ENCODE peak calls at places on chromosomes 6 and 20, in nine cellular contexts. G is T-helper 2 cell; Y is adrenal gland; T is amygdala; C is T follicular helper cell; K is HFF-Myc; J is activated CD8-positive, alpha-beta T cell treated with anti-CD3 and anti-CD28 coated beads for 36 hours; E is mucosa of gallbladder; U is HCEC 1CT. O is an unnamed sample.

GRCh38 chr20:33262658-33263065 is 20.4 kb upstream of the BPIFB1 start:
- DNase-seq in T (peak), E (peak), K (peak), J (peak), Y (peak), U (peak), G (no peak), C (no peak), O (peak)

GRCh38 chr20:58251979-58252591 is 23.6 kb upstream of the ANKRD60 start:
- DNase-seq in C (no peak), T (no peak), E (no peak), G (no peak), Y (no peak), K (peak), J (no peak), U (peak), O (peak)

GRCh38 chr6:146902846-146903245 is 301.4 kb upstream of the STXBP5 start:
- DNase-seq in K (no peak), J (no peak), E (no peak), Y (no peak), U (no peak), T (no peak), C (no peak), G (no peak), O (no peak)

GRCh38 chr6:107784669-107785068 is 39.4 kb downstream of the SCML4 start:
- DNase-seq in K (no peak), Y (peak), E (no peak), C (no peak), U (no peak), G (no peak), J (peak), T (no peak), O (no peak)

GRCh38 chr6:111423055-111423633 is 59.9 kb downstream of the REV3L start:
- DNase-seq in E (no peak), T (no peak), C (no peak), J (no peak), G (no peak), K (no peak), U (peak), Y (no peak), O (no peak)

GRCh38 chr6:105300090-105300489 is 102.8 kb downstream of the PREP start:
- DNase-seq in G (no peak), T (no peak), E (no peak), J (no peak), C (no peak), K (no peak), Y (no peak), U (no peak), O (no peak)

GRCh38 chr6:19925533-19925932 is 88.4 kb downstream of the ID4 start:
- DNase-seq in Y (no peak), T (no peak), U (no peak), C (no peak), E (no peak), K (no peak), J (no peak), G (no peak), O (no peak)

GRCh38 chr20:57025666-57026065 is 240.8 kb downstream of the BMP7 start:
- DNase-seq in J (no peak), Y (no peak), T (no peak), G (no peak), K (no peak), U (no peak), C (no peak), E (no peak), O (no peak)

GRCh38 chr6:11921017-11921438 is 91.1 kb upstream of the HIVEP1 start:
- DNase-seq in Y (peak), T (no peak), C (no peak), G (no peak), E (peak), K (peak), U (peak), J (no peak), O (peak)

GRCh38 chr6:130183271-130184222 is 39.2 kb downstream of the SAMD3 start:
- DNase-seq in C (no peak), U (no peak), G (no peak), J (peak), Y (no peak), E (no peak), T (no peak), K (no peak), O (no peak)

GRCh38 chr6:42197574-42198362 is 3.0 kb upstream of the GUCA1B start:
- DNase-seq in E (no peak), J (peak), T (no peak), K (peak), U (peak), G (no peak), Y (no peak), C (no peak), O (peak)

GRCh38 chr20:62922451-62922921 is 3.8 kb downstream of the DIDO1 start:
- DNase-seq in G (no peak), T (no peak), K (no peak), Y (no peak), E (no peak), C (peak), U (no peak), J (peak), O (no peak)

GRCh38 chr20:11331096-11331495 is 586.6 kb upstream of the BTBD3 start:
- DNase-seq in Y (no peak), C (no peak), T (no peak), K (no peak), J (no peak), E (no peak), U (no peak), G (no peak), O (no peak)

GRCh38 chr20:32918296-32918695 is 59.6 kb downstream of the EFCAB8 start:
- DNase-seq in E (peak), U (no peak), J (no peak), K (no peak), C (no peak), G (no peak), T (no peak), Y (no peak), O (no peak)

GRCh38 chr20:57440678-57441509 is 49.7 kb downstream of the RBM38 start:
- DNase-seq in C (no peak), Y (peak), T (peak), K (no peak), G (no peak), E (peak), J (no peak), U (peak), O (no peak)

GRCh38 chr6:11668455-11668854 is 110.1 kb downstream of the ADTRP start:
- DNase-seq in Y (no peak), C (no peak), K (no peak), T (no peak), U (no peak), J (no peak), G (no peak), E (no peak), O (no peak)

GRCh38 chr6:38517005-38517404 is 122.7 kb downstream of the BTBD9 start:
- DNase-seq in Y (no peak), T (no peak), C (no peak), K (no peak), G (no peak), J (no peak), E (no peak), U (peak), O (no peak)

GRCh38 chr6:131740161-131740560 is 29.3 kb upstream of the CTAGE9 start:
- DNase-seq in G (no peak), C (no peak), K (no peak), Y (no peak), J (no peak), E (no peak), U (peak), T (no peak), O (peak)

GRCh38 chr6:45310118-45310788 is 17.9 kb upstream of the RUNX2 start:
- DNase-seq in J (peak), U (no peak), Y (no peak), E (no peak), K (no peak), T (no peak), G (no peak), C (peak), O (no peak)

GRCh38 chr20:44131704-44132103 is 55.3 kb downstream of the JPH2 start:
- DNase-seq in Y (no peak), T (no peak), K (no peak), U (no peak), J (no peak), C (no peak), E (no peak), G (no peak), O (no peak)

GRCh38 chr20:23641936-23642751 is 4.4 kb upstream of the CST3 start:
- DNase-seq in J (no peak), C (no peak), G (no peak), Y (peak), K (peak), E (peak), T (no peak), U (peak), O (peak)

GRCh38 chr6:21462519-21462852 is 131.1 kb upstream of the SOX4 start:
- DNase-seq in U (no peak), G (no peak), K (no peak), T (no peak), E (no peak), J (no peak), C (no peak), Y (no peak), O (no peak)

GRCh38 chr6:105522626-105523322 is 119.9 kb upstream of the PREP start:
- DNase-seq in T (no peak), G (no peak), C (no peak), E (no peak), U (peak), K (no peak), Y (no peak), J (no peak), O (no peak)

GRCh38 chr20:57941121-57941522 is 231.3 kb upstream of the PMEPA1 start:
- DNase-seq in U (no peak), E (peak), Y (no peak), J (no peak), G (no peak), K (no peak), T (no peak), C (no peak), O (no peak)

GRCh38 chr20:57031867-57032355 is 234.5 kb downstream of the BMP7 start:
- DNase-seq in T (no peak), J (no peak), U (no peak), G (no peak), K (no peak), C (no peak), E (no peak), Y (no peak), O (no peak)

GRCh38 chr6:105068407-105068806 is 111.4 kb downstream of the POPDC3 start:
- DNase-seq in E (no peak), Y (no peak), U (no peak), T (no peak), G (no peak), K (no peak), C (no peak), J (no peak), O (no peak)

GRCh38 chr20:37524859-37525708 is 2.6 kb downstream of the BLCAP start:
- DNase-seq in J (peak), T (no peak), Y (no peak), C (no peak), G (no peak), U (no peak), K (no peak), E (no peak), O (no peak)

GRCh38 chr6:37985355-37985754 is 165.8 kb downstream of the ZFAND3 start:
- DNase-seq in T (no peak), E (no peak), U (no peak), K (no peak), C (no peak), Y (no peak), J (peak), G (no peak), O (no peak)

GRCh38 chr6:46949662-46950280 is 28.0 kb upstream of the ADGRF5 start:
- DNase-seq in C (no peak), J (no peak), U (no peak), Y (peak), T (no peak), G (no peak), E (peak), K (no peak), O (no peak)

GRCh38 chr6:25928562-25929324 is 1.7 kb downstream of the SLC17A2 start:
- DNase-seq in C (no peak), J (no peak), U (no peak), K (no peak), T (no peak), G (no peak), E (no peak), Y (no peak), O (no peak)

GRCh38 chr20:25252686-25253421 is 5.0 kb downstream of the PYGB start:
- DNase-seq in K (no peak), G (no peak), J (peak), U (no peak), Y (no peak), E (no peak), C (no peak), T (no peak), O (no peak)

GRCh38 chr6:33577106-33577535 is 3.0 kb downstream of the BAK1 start:
- DNase-seq in T (no peak), E (peak), U (no peak), J (peak), K (no peak), G (no peak), Y (peak), C (no peak), O (no peak)

O was measured in BJ.